ENCODE peak calls at places on chromosomes 11 and 22, in eight cellular contexts. J, Q, B, Y, I, D, V and T are unnamed samples.

GRCh38 chr22:28246392-28246791 is 327.3 kb upstream of the PITPNB start:
- DNase-seq in D (no peak), B (no peak), I (peak), J (peak), Q (no peak), V (peak), Y (no peak), T (peak)

GRCh38 chr11:66789097-66789890 is 53.9 kb upstream of the RCE1 start:
- DNase-seq in I (no peak), Q (no peak), D (no peak), Y (no peak), J (no peak), B (no peak), V (peak), T (no peak)

GRCh38 chr11:825366-826231 is 2.1 kb upstream of the CRACR2B start:
- DNase-seq in B (no peak), J (no peak), V (no peak), Q (no peak), I (no peak), Y (no peak), D (peak), T (no peak)

GRCh38 chr22:35609761-35610160 is 7.4 kb downstream of the MB start:
- DNase-seq in I (no peak), Y (no peak), D (no peak), Q (no peak), B (no peak), J (no peak), V (no peak), T (no peak)

GRCh38 chr11:44606472-44606871 is 41.0 kb downstream of the CD82 start:
- DNase-seq in J (no peak), V (no peak), I (no peak), B (no peak), Y (no peak), D (no peak), Q (no peak), T (no peak)

GRCh38 chr11:65640483-65641207 is 2.7 kb downstream of the SIPA1 start:
- DNase-seq in D (peak), V (no peak), B (no peak), Q (no peak), J (no peak), I (no peak), Y (no peak), T (no peak)

GRCh38 chr22:38755155-38755910 is 465 bp downstream of the SUN2 start:
- DNase-seq in Y (peak), B (no peak), Q (peak), D (peak), I (peak), V (no peak), J (peak), T (peak)

GRCh38 chr11:128550261-128550821 is 37.0 kb downstream of the ETS1 start:
- DNase-seq in V (no peak), D (no peak), I (no peak), Q (no peak), B (no peak), J (no peak), Y (no peak), T (no peak)

GRCh38 chr11:78576549-78577097 is 2.0 kb upstream of the NARS2 start:
- DNase-seq in Y (no peak), J (no peak), B (no peak), I (no peak), V (no peak), Q (peak), D (no peak), T (no peak)

GRCh38 chr11:130691581-130691980 is 224.7 kb downstream of the SNX19 start:
- DNase-seq in J (no peak), B (no peak), D (no peak), V (no peak), Y (no peak), Q (no peak), I (no peak), T (no peak)

GRCh38 chr11:117670924-117671323 is 126.1 kb downstream of the DSCAML1 start:
- DNase-seq in I (no peak), D (no peak), V (no peak), J (no peak), B (no peak), Y (no peak), Q (no peak), T (no peak)

GRCh38 chr22:19518568-19519030 is 5.6 kb downstream of the CLDN5 start:
- DNase-seq in B (no peak), J (no peak), D (no peak), Q (no peak), V (no peak), I (peak), Y (no peak), T (no peak)

GRCh38 chr11:10743354-10744035 is 7.6 kb upstream of the CTR9 start:
- DNase-seq in Q (no peak), I (no peak), J (no peak), Y (no peak), D (no peak), V (no peak), B (no peak), T (no peak)

GRCh38 chr11:1520209-1520986 is 33.8 kb upstream of the MOB2 start:
- DNase-seq in I (no peak), Q (no peak), B (no peak), D (no peak), V (no peak), J (no peak), Y (no peak), T (no peak)

GRCh38 chr22:29670615-29671014 is 49.2 kb upstream of the CABP7 start:
- DNase-seq in V (no peak), Q (peak), Y (peak), I (no peak), B (no peak), D (no peak), J (no peak), T (no peak)

GRCh38 chr11:74926304-74927030 is 22.4 kb downstream of the XRRA1 start:
- DNase-seq in B (no peak), Y (no peak), Q (no peak), D (no peak), I (peak), V (no peak), J (no peak), T (peak)

GRCh38 chr11:23564370-23564769 is 704.1 kb upstream of the CCDC179 start:
- DNase-seq in I (no peak), J (no peak), Q (peak), Y (no peak), B (no peak), V (no peak), D (no peak), T (no peak)

GRCh38 chr11:3905080-3905953 is 49.9 kb downstream of the STIM1 start:
- DNase-seq in I (peak), J (peak), V (peak), Y (no peak), B (peak), Q (no peak), D (peak), T (peak)

GRCh38 chr11:65575568-65576231 is at the start of gene EHBP1L1:
- DNase-seq in B (no peak), V (no peak), J (peak), D (peak), Q (peak), I (peak), Y (no peak), T (no peak)

GRCh38 chr22:35604671-35605457 is 12.3 kb downstream of the MB start:
- DNase-seq in B (no peak), Q (no peak), Y (no peak), I (no peak), V (no peak), J (no peak), D (no peak), T (peak)

GRCh38 chr11:71098776-71099175 is 153.6 kb downstream of the SHANK2 start:
- DNase-seq in I (no peak), V (no peak), B (no peak), Q (no peak), D (no peak), Y (no peak), J (no peak), T (no peak)

GRCh38 chr22:39431821-39432251 is 25.0 kb upstream of the MGAT3 start:
- DNase-seq in D (no peak), V (no peak), Q (no peak), I (no peak), J (no peak), Y (no peak), B (no peak), T (no peak)

GRCh38 chr22:45548991-45549736 is 46.5 kb downstream of the FBLN1 start:
- DNase-seq in V (peak), I (peak), D (peak), Q (no peak), J (peak), Y (no peak), B (no peak), T (peak)

GRCh38 chr11:20162824-20163777 is 2.8 kb upstream of the DBX1 start:
- DNase-seq in J (no peak), B (no peak), Q (no peak), Y (peak), D (no peak), I (peak), V (no peak), T (peak)

GRCh38 chr11:27468643-27469332 is 3.8 kb downstream of the LGR4 start:
- DNase-seq in Y (no peak), V (peak), J (peak), D (no peak), B (no peak), Q (peak), I (no peak), T (peak)

GRCh38 chr22:49461674-49462073 is 366.0 kb downstream of the BRD1 start:
- DNase-seq in B (no peak), Q (no peak), V (no peak), D (no peak), Y (no peak), J (no peak), I (no peak), T (no peak)

GRCh38 chr22:33867118-33867863 is 53.0 kb downstream of the LARGE1 start:
- DNase-seq in Q (no peak), Y (no peak), V (no peak), B (no peak), J (no peak), I (peak), D (peak), T (peak)